ENCODE peak calls at places on chromosomes 12 and 14, in ten cellular contexts. U is fibroblast of mammary gland; F is stimulated activated CD8-positive, alpha-beta memory T cell treated with anti-CD3 and anti-CD28 coated beads, Interleukin-15, amount 100 ng/mL, for 1 hour; O is mesothelial cell of epicardium; L is stimulated activated CD4-positive, alpha-beta T cell treated with anti-CD3 and anti-CD28 coated beads, Interleukin-1b, Interleukin-23, amount 100 ng/mL, for 1 hour; R is amniotic epithelial cell; X is fibroblast of pulmonary artery; Q is lower lobe of right lung; M is activated T-helper 2 cell treated with anti-CD3 and anti-CD28 coated beads, Interferon-gamma antibody, Interleukin-2, Interleukin-4, amounts not matched to agents 10 μg/mL and 5 μg/mL and 100 μg/mL, durations not matched to agents 14 hours and 24 hours and 36 hours; K is HT1080. B is an unnamed sample.

GRCh38 chr14:100649173-100649519 is 61.9 kb upstream of the BEGAIN start:
- DNase-seq in Q (no peak), K (no peak), X (no peak), O (no peak), U (peak; percentile 35), R (peak; percentile 61), L (no peak), M (no peak), F (no peak), B (no peak)

GRCh38 chr14:49545071-49545470 is 41.1 kb downstream of the RPS29 start:
- DNase-seq in U (no peak), L (no peak), K (no peak), O (no peak), F (no peak), R (peak; percentile 58), M (no peak), Q (no peak), X (no peak), B (no peak)

GRCh38 chr12:21852251-21852650 is 77.7 kb upstream of the KCNJ8 start:
- DNase-seq in M (no peak), L (no peak), U (peak; percentile 94), X (peak; percentile 35), F (no peak), R (no peak), K (peak; percentile 70), Q (no peak), O (no peak), B (no peak)

GRCh38 chr14:42023452-42023851 is 416.8 kb downstream of the LRFN5 start:
- DNase-seq in U (no peak), K (no peak), L (no peak), O (no peak), R (no peak), X (no peak), Q (no peak), F (no peak), M (no peak), B (no peak)

GRCh38 chr12:32344047-32344446 is 55.3 kb upstream of the FGD4 start:
- DNase-seq in R (no peak), Q (no peak), X (no peak), U (no peak), O (no peak), L (no peak), F (no peak), K (no peak), M (no peak), B (no peak)

GRCh38 chr14:97198813-97199212 is 401.6 kb downstream of the VRK1 start:
- DNase-seq in L (no peak), F (no peak), U (no peak), Q (no peak), R (no peak), M (no peak), K (peak; percentile 17), O (no peak), X (no peak), B (no peak)

GRCh38 chr14:33369972-33370371 is 431.3 kb downstream of the NPAS3 start:
- DNase-seq in F (no peak), Q (no peak), X (no peak), L (no peak), M (no peak), K (no peak), U (no peak), R (no peak), O (no peak), B (no peak)

GRCh38 chr12:118164798-118165486 is 29.0 kb downstream of the PEBP1 start:
- DNase-seq in L (no peak), X (peak; percentile 55), U (peak; percentile 38), R (peak; percentile 35), M (no peak), Q (no peak), K (peak; percentile 54), O (peak; percentile 44), F (no peak), B (peak; percentile 32)

GRCh38 chr14:73140924-73141323 is 4.6 kb downstream of the PSEN1 start:
- DNase-seq in R (peak; percentile 32), U (no peak), Q (no peak), X (no peak), K (no peak), M (no peak), O (no peak), L (no peak), F (no peak), B (no peak)

GRCh38 chr14:65348137-65348536 is 64.4 kb upstream of the FUT8 start:
- DNase-seq in U (peak; percentile 42), M (no peak), R (no peak), O (no peak), K (no peak), Q (peak; percentile 56), X (no peak), L (no peak), F (no peak), B (no peak)

GRCh38 chr14:50335389-50335788 is 23.3 kb downstream of the DMAC2L start:
- DNase-seq in F (no peak), R (peak; percentile 81), Q (no peak), L (no peak), O (no peak), M (no peak), U (peak; percentile 67), K (no peak), X (peak; percentile 88), B (peak; percentile 98)

GRCh38 chr12:58528266-58528665 is 392.0 kb downstream of the LRIG3 start:
- DNase-seq in X (no peak), L (no peak), K (no peak), O (no peak), R (no peak), Q (no peak), U (no peak), M (no peak), F (no peak), B (no peak)

B was measured in NCI-H1694 treated with DMSO at 0.1 percent for 48 hours.